ENCODE peak calls at places on chromosomes 1 and 21, in seven cellular contexts. Q is glomerular endothelial cell; R is cardiac muscle cell; A is fibroblast of lung; M is activated naive CD8-positive, alpha-beta T cell treated with anti-CD3 and anti-CD28 coated beads, Interleukin-2, amount 50 U/mL, for 16 hours; F is WTC11; T is stimulated activated naive B cell treated with anti-CD40 and anti-IgM and Interleukin-4, amounts not matched to agents 10 μg/mL and 1 μg/mL and 100 μg/mL, for 72 hours. L is an unnamed sample.

GRCh38 chr1:204431310-204432184 is 19.9 kb upstream of the PPP1R15B start:
- DNase-seq in Q (no peak), R (peak; percentile 82), A (peak; percentile 88), M (peak; percentile 70), F (peak; percentile 84), T (peak; percentile 56), L (peak; percentile 59)

GRCh38 chr1:175400811-175401210 is 208.2 kb upstream of the KIAA0040 start:
- DNase-seq in Q (no peak), R (no peak), A (no peak), M (no peak), F (no peak), T (no peak), L (no peak)

GRCh38 chr1:94608142-94608851 is 66.7 kb upstream of the F3 start:
- DNase-seq in Q (no peak), R (no peak), A (no peak), M (no peak), F (no peak), T (no peak), L (no peak)

GRCh38 chr1:198890531-198890930 is 251.7 kb downstream of the PTPRC start:
- DNase-seq in Q (no peak), R (no peak), A (peak; percentile 69), M (no peak), F (no peak), T (no peak), L (no peak)

GRCh38 chr1:208599063-208599462 is 354.9 kb upstream of the PLXNA2 start:
- DNase-seq in Q (no peak), R (no peak), A (no peak), M (no peak), F (no peak), T (no peak), L (no peak)

GRCh38 chr1:66446261-66447001 is 87.5 kb upstream of the SGIP1 start:
- DNase-seq in Q (peak; percentile 87), R (peak; percentile 74), A (peak; percentile 82), M (peak; percentile 14), F (no peak), T (peak; percentile 35), L (no peak)

GRCh38 chr21:34704119-34704518 is 35.3 kb downstream of the CLIC6 start:
- DNase-seq in Q (no peak), R (no peak), A (peak; percentile 59), M (no peak), F (no peak), T (no peak), L (no peak)

GRCh38 chr1:48560577-48560976 is 88.6 kb upstream of the SPATA6 start:
- DNase-seq in Q (no peak), R (no peak), A (no peak), M (no peak), F (no peak), T (no peak), L (no peak)

GRCh38 chr1:30856260-30856790 is 52.2 kb downstream of the SDC3 start:
- DNase-seq in Q (no peak), R (no peak), A (no peak), M (no peak), F (no peak), T (no peak), L (no peak)

GRCh38 chr21:42568834-42569731 is 55.4 kb downstream of the SLC37A1 start:
- DNase-seq in Q (no peak), R (no peak), A (no peak), M (no peak), F (peak; percentile 2), T (no peak), L (no peak)

GRCh38 chr1:59672851-59673574 is 141.7 kb upstream of the HOOK1 start:
- DNase-seq in Q (no peak), R (no peak), A (peak; percentile 56), M (no peak), F (no peak), T (peak; percentile 15), L (no peak)

GRCh38 chr1:167103236-167103894 is 9.5 kb downstream of the STYXL2 start:
- DNase-seq in Q (no peak), R (no peak), A (no peak), M (no peak), F (no peak), T (no peak), L (no peak)

GRCh38 chr1:22121421-22121911 is 21.4 kb downstream of the WNT4 start:
- DNase-seq in Q (no peak), R (no peak), A (no peak), M (no peak), F (no peak), T (no peak), L (no peak)

GRCh38 chr1:241944300-241944699 is 13.3 kb upstream of the BECN2 start:
- DNase-seq in Q (no peak), R (no peak), A (no peak), M (no peak), F (no peak), T (no peak), L (no peak)

GRCh38 chr1:215425135-215425534 is 142.0 kb upstream of the KCTD3 start:
- DNase-seq in Q (no peak), R (no peak), A (no peak), M (no peak), F (no peak), T (no peak), L (no peak)

GRCh38 chr1:78664763-78665162 is 15.1 kb downstream of the IFI44 start:
- DNase-seq in Q (no peak), R (no peak), A (no peak), M (no peak), F (no peak), T (no peak), L (no peak)

GRCh38 chr1:94535879-94536278 is 5.7 kb downstream of the F3 start:
- DNase-seq in Q (no peak), R (no peak), A (no peak), M (no peak), F (no peak), T (no peak), L (no peak)

GRCh38 chr1:229171934-229172333 is 99.0 kb upstream of the RAB4A start:
- DNase-seq in Q (no peak), R (no peak), A (no peak), M (no peak), F (no peak), T (no peak), L (no peak)

GRCh38 chr1:240344918-240345317 is 253.2 kb downstream of the FMN2 start:
- DNase-seq in Q (no peak), R (no peak), A (peak; percentile 17), M (no peak), F (no peak), T (no peak), L (no peak)

GRCh38 chr1:245751671-245752070 is 596.9 kb downstream of the KIF26B start:
- DNase-seq in Q (no peak), R (no peak), A (no peak), M (no peak), F (no peak), T (no peak), L (no peak)

GRCh38 chr1:209650454-209650853 is 1.8 kb downstream of the LAMB3 start:
- DNase-seq in Q (no peak), R (no peak), A (no peak), M (no peak), F (no peak), T (no peak), L (no peak)

GRCh38 chr1:243568793-243569192 is 281.2 kb downstream of the AKT3 start:
- DNase-seq in Q (no peak), R (no peak), A (peak; percentile 81), M (no peak), F (no peak), T (no peak), L (no peak)

GRCh38 chr1:227952374-227953021 is 4.8 kb upstream of the WNT9A start:
- DNase-seq in Q (no peak), R (no peak), A (no peak), M (no peak), F (no peak), T (no peak), L (no peak)

GRCh38 chr1:96362623-96363022 is 359.0 kb upstream of the PTBP2 start:
- DNase-seq in Q (peak; percentile 72), R (no peak), A (peak; percentile 98), M (no peak), F (no peak), T (no peak), L (peak; percentile 50)

GRCh38 chr1:98704474-98704873 is 43.0 kb downstream of the SNX7 start:
- DNase-seq in Q (no peak), R (no peak), A (peak; percentile 9), M (no peak), F (peak; percentile 49), T (no peak), L (no peak)

GRCh38 chr1:228308085-228308601 is 98.5 kb downstream of the TRIM11 start:
- DNase-seq in Q (no peak), R (no peak), A (no peak), M (no peak), F (no peak), T (no peak), L (no peak)